ENCODE peak calls at places on chromosomes 6 and 20, in seven cellular contexts. R, B, G, W, H, X and E are unnamed samples.

GRCh38 chr6:162099685-162100084 is 627.9 kb downstream of the PRKN start:
- DNase-seq in R (no peak), B (no peak), G (peak), W (no peak), H (peak), X (peak), E (peak)

GRCh38 chr6:31663087-31663960 is 1.5 kb downstream of the GPANK1 start:
- DNase-seq in R (no peak), B (no peak), G (no peak), W (no peak), H (no peak), X (peak), E (peak)

GRCh38 chr20:38226553-38226952 is 34.0 kb downstream of the KIAA1755 start:
- DNase-seq in R (no peak), B (no peak), G (no peak), W (no peak), H (no peak), X (no peak), E (no peak)

GRCh38 chr6:939526-940252 is 246.8 kb upstream of the EXOC2 start:
- DNase-seq in R (no peak), B (no peak), G (no peak), W (no peak), H (no peak), X (no peak), E (peak)

GRCh38 chr20:46814366-46815232 is 80.0 kb upstream of the EYA2 start:
- DNase-seq in R (no peak), B (no peak), G (peak), W (no peak), H (peak), X (peak), E (peak)

GRCh38 chr20:3398681-3399252 is 8.7 kb downstream of the DNAAF9 start:
- DNase-seq in R (no peak), B (no peak), G (peak), W (no peak), H (peak), X (peak), E (no peak)

GRCh38 chr6:168192195-168192900 is 113.3 kb upstream of the FRMD1 start:
- DNase-seq in R (no peak), B (peak), G (no peak), W (peak), H (no peak), X (no peak), E (no peak)

GRCh38 chr6:90008908-90009501 is 114.7 kb downstream of the GJA10 start:
- DNase-seq in R (no peak), B (no peak), G (no peak), W (no peak), H (peak), X (peak), E (peak)

GRCh38 chr20:17399303-17399985 is 131.7 kb downstream of the BFSP1 start:
- DNase-seq in R (no peak), B (no peak), G (no peak), W (no peak), H (no peak), X (no peak), E (no peak)

GRCh38 chr20:49287555-49288249 is 9.8 kb upstream of the ZNFX1 start:
- DNase-seq in R (no peak), B (no peak), G (peak), W (no peak), H (no peak), X (peak), E (peak)

GRCh38 chr6:156509496-156509895 is 267.7 kb upstream of the ARID1B start:
- DNase-seq in R (no peak), B (no peak), G (no peak), W (no peak), H (no peak), X (no peak), E (no peak)

GRCh38 chr6:39930540-39930939 is 3.7 kb downstream of the MOCS1 start:
- DNase-seq in R (no peak), B (no peak), G (no peak), W (no peak), H (no peak), X (no peak), E (no peak)

GRCh38 chr20:44911264-44911921 is 1.5 kb downstream of the PABPC1L start:
- DNase-seq in R (no peak), B (no peak), G (no peak), W (no peak), H (peak), X (peak), E (peak)

GRCh38 chr6:30207619-30208295 is 5.4 kb downstream of the TRIM26 start:
- DNase-seq in R (no peak), B (no peak), G (no peak), W (no peak), H (no peak), X (no peak), E (no peak)

GRCh38 chr20:375265-375889 is 5.2 kb upstream of the TRIB3 start:
- DNase-seq in R (no peak), B (no peak), G (no peak), W (no peak), H (no peak), X (no peak), E (no peak)

GRCh38 chr20:44029848-44030230 is 115.2 kb downstream of the TOX2 start:
- DNase-seq in R (no peak), B (no peak), G (no peak), W (no peak), H (no peak), X (no peak), E (no peak)

GRCh38 chr20:52224920-52225319 is 33.3 kb upstream of the ZFP64 start:
- DNase-seq in R (no peak), B (no peak), G (no peak), W (no peak), H (no peak), X (no peak), E (no peak)

GRCh38 chr6:43842231-43842794 is 72.3 kb downstream of the VEGFA start:
- DNase-seq in R (no peak), B (no peak), G (no peak), W (no peak), H (no peak), X (peak), E (peak)

GRCh38 chr6:85479221-85479620 is 29.3 kb downstream of the NT5E start:
- DNase-seq in R (no peak), B (no peak), G (no peak), W (no peak), H (no peak), X (no peak), E (no peak)

GRCh38 chr6:35669441-35669776 is 19.3 kb downstream of the FKBP5 start:
- DNase-seq in R (no peak), B (no peak), G (no peak), W (no peak), H (no peak), X (peak), E (peak)

GRCh38 chr20:17735206-17735804 is 35.5 kb downstream of the BANF2 start:
- DNase-seq in R (no peak), B (no peak), G (no peak), W (no peak), H (no peak), X (peak), E (peak)

GRCh38 chr6:17741507-17741906 is 34.8 kb upstream of the NUP153 start:
- DNase-seq in R (no peak), B (no peak), G (no peak), W (no peak), H (no peak), X (no peak), E (no peak)

GRCh38 chr6:88585081-88585692 is 378.2 kb downstream of the RNGTT start:
- DNase-seq in R (no peak), B (no peak), G (no peak), W (no peak), H (no peak), X (no peak), E (no peak)

GRCh38 chr20:48990467-48990866 is 55.6 kb upstream of the CSE1L start:
- DNase-seq in R (no peak), B (no peak), G (no peak), W (no peak), H (no peak), X (no peak), E (no peak)

GRCh38 chr6:79574636-79575035 is 37.4 kb upstream of the LCA5 start:
- DNase-seq in R (no peak), B (no peak), G (no peak), W (no peak), H (peak), X (peak), E (peak)

GRCh38 chr20:46897471-46897870 is 2.8 kb downstream of the EYA2 start:
- DNase-seq in R (no peak), B (no peak), G (no peak), W (no peak), H (peak), X (no peak), E (no peak)

GRCh38 chr6:30889921-30890645 is 5.8 kb downstream of the DDR1 start:
- DNase-seq in R (no peak), B (no peak), G (no peak), W (no peak), H (no peak), X (peak), E (no peak)

GRCh38 chr6:17413313-17413750 is 19.9 kb downstream of the CAP2 start:
- DNase-seq in R (no peak), B (no peak), G (no peak), W (no peak), H (peak), X (peak), E (peak)

GRCh38 chr20:45352729-45353128 is 4.5 kb upstream of the SDC4 start:
- DNase-seq in R (no peak), B (no peak), G (no peak), W (no peak), H (no peak), X (no peak), E (no peak)

GRCh38 chr6:156969233-156969632 is 192.1 kb downstream of the ARID1B start:
- DNase-seq in R (no peak), B (no peak), G (no peak), W (no peak), H (no peak), X (no peak), E (no peak)

GRCh38 chr20:32045999-32046398 is 6.0 kb upstream of the HCK start:
- DNase-seq in R (no peak), B (no peak), G (no peak), W (no peak), H (no peak), X (no peak), E (peak)

GRCh38 chr6:16764188-16764950 is 3.1 kb upstream of the ATXN1 start:
- DNase-seq in R (no peak), B (no peak), G (no peak), W (no peak), H (peak), X (peak), E (peak)

GRCh38 chr6:82251942-82252341 is 4.4 kb upstream of the IBTK start:
- DNase-seq in R (no peak), B (no peak), G (no peak), W (no peak), H (peak), X (peak), E (peak)

GRCh38 chr6:13280253-13280652 is 48.1 kb downstream of the TBC1D7 start:
- DNase-seq in R (no peak), B (no peak), G (no peak), W (no peak), H (no peak), X (no peak), E (no peak)